ENCODE peak calls at places on chromosome 1, in six cellular contexts. F is NCI-H446 treated with DMSO at 0.1 percent for 48 hours; B is activated T-cell treated with anti-CD3 and anti-CD28 coated beads, Interleukin-2, amount 50 U/mL, for 48 hours; L is GM19239; P is GM13977; Y is RCC 7860. D is an unnamed sample.

GRCh38 chr1:99457381-99458165 is 188.3 kb upstream of the PALMD start:
- DNase-seq in B (no peak), L (no peak), P (no peak), Y (peak; percentile 89), F (no peak), D (peak; percentile 69)

GRCh38 chr1:84719477-84720274 is 29.4 kb upstream of the SSX2IP start:
- DNase-seq in B (no peak), L (no peak), F (no peak), P (no peak), Y (no peak), D (no peak)

GRCh38 chr1:26015358-26015757 is 6.2 kb upstream of the EXTL1 start:
- DNase-seq in F (no peak), P (no peak), L (no peak), Y (no peak), B (no peak), D (no peak)

GRCh38 chr1:1083181-1084027 is 9.3 kb upstream of the RNF223 start:
- DNase-seq in Y (no peak), F (no peak), B (no peak), L (no peak), P (no peak), D (no peak)

GRCh38 chr1:198530964-198531363 is 9.5 kb downstream of the ATP6V1G3 start:
- DNase-seq in P (no peak), L (no peak), Y (no peak), B (no peak), F (peak; percentile 75), D (no peak)

GRCh38 chr1:248748211-248748610 is 7.3 kb downstream of the LYPD8 start:
- DNase-seq in P (no peak), Y (no peak), L (no peak), F (no peak), B (no peak), D (no peak)

GRCh38 chr1:178004926-178005391 is 35.1 kb upstream of the SEC16B start:
- DNase-seq in P (peak; percentile 21), L (no peak), Y (peak; percentile 54), B (no peak), F (no peak), D (no peak)

GRCh38 chr1:67647036-67647798 is 37.8 kb upstream of the GADD45A start:
- DNase-seq in L (no peak), B (no peak), F (peak; percentile 74), Y (peak; percentile 66), P (no peak), D (no peak)

GRCh38 chr1:86507935-86508582 is 38.8 kb upstream of the CLCA4 start:
- DNase-seq in F (no peak), P (no peak), B (peak; percentile 30), Y (no peak), L (no peak), D (peak; percentile 34)

GRCh38 chr1:48697066-48697707 is 79.5 kb downstream of the BEND5 start:
- DNase-seq in P (peak; percentile 56), Y (peak; percentile 20), F (no peak), L (peak; percentile 49), B (peak; percentile 78), D (peak; percentile 25)

GRCh38 chr1:218904401-218904800 is 269.3 kb upstream of the LYPLAL1 start:
- DNase-seq in L (no peak), Y (no peak), B (no peak), P (no peak), F (no peak), D (no peak)

GRCh38 chr1:95409901-95410300 is 175.9 kb downstream of the RWDD3 start:
- DNase-seq in Y (no peak), B (no peak), P (no peak), L (no peak), F (no peak), D (no peak)

GRCh38 chr1:154325583-154326545 is 539 bp downstream of the ATP8B2 start:
- DNase-seq in F (peak; percentile 46), B (peak; percentile 74), P (peak; percentile 47), L (no peak), Y (no peak), D (peak; percentile 49)

GRCh38 chr1:145846191-145846590 is 761 bp downstream of the NUDT17 start:
- DNase-seq in P (peak; percentile 74), F (no peak), L (peak; percentile 45), B (peak; percentile 61), Y (no peak), D (no peak)

GRCh38 chr1:205593532-205593931 is 38.3 kb downstream of the ELK4 start:
- DNase-seq in P (peak; percentile 40), Y (no peak), F (no peak), L (no peak), B (no peak), D (no peak)

GRCh38 chr1:70090146-70090545 is 115.2 kb downstream of the LRRC40 start:
- DNase-seq in Y (no peak), P (no peak), F (no peak), L (no peak), B (no peak), D (no peak)

D was measured in T1000.